ENCODE peak calls at places on chromosomes 7 and 10, in five cellular contexts. W is GM23248, E is SK-N-SH, D is neural progenitor cell, Z is HCT116. B is an unnamed sample. For H3K9me3, the result is how much of the 10 kb centered on the place peaks cover.

GRCh38 chr7:91164948-91165845 is 99.0 kb upstream of the FZD1 start:
- DNase-seq in W (peak), E (no peak), D (no peak), Z (no peak), B (peak)

GRCh38 chr7:44748948-44749731 is 493 bp downstream of the ZMIZ2 start:
- DNase-seq in W (peak), E (peak), D (peak), Z (no peak), B (no peak)

GRCh38 chr10:131843881-131844284 is 56.9 kb upstream of the PPP2R2D start:
- DNase-seq in W (no peak), E (no peak), D (no peak), Z (no peak), B (no peak)

GRCh38 chr10:22630229-22631174 is 83.9 kb downstream of the PIP4K2A start:
- DNase-seq in W (peak), E (no peak), D (no peak), Z (no peak), B (no peak)

GRCh38 chr10:19874791-19875190 is 58.6 kb downstream of the PLXDC2 start:
- DNase-seq in W (no peak), E (no peak), D (no peak), Z (no peak), B (no peak)

GRCh38 chr10:103067484-103067883 is 125.6 kb downstream of the NT5C2 start:
- DNase-seq in W (no peak), E (no peak), D (no peak), Z (no peak), B (no peak)

GRCh38 chr7:27179503-27180430 is 5.3 kb downstream of the HOXA11 start:
- DNase-seq in W (peak), E (peak), D (peak), Z (no peak), B (peak)

GRCh38 chr10:92407305-92408016 is 116.5 kb downstream of the MARCHF5 start:
- DNase-seq in W (no peak), E (no peak), D (peak), Z (no peak), B (peak)

GRCh38 chr10:35447693-35448407 is 111.5 kb downstream of the CCNY start:
- DNase-seq in W (peak), E (peak), D (peak), Z (peak), B (peak)

GRCh38 chr10:6351540-6351939 is 148.8 kb downstream of the PFKFB3 start:
- DNase-seq in W (no peak), E (no peak), D (no peak), Z (no peak), B (no peak)

GRCh38 chr7:74221713-74222112 is 11.9 kb downstream of the LAT2 start:
- DNase-seq in W (no peak), E (no peak), D (no peak), Z (no peak), B (no peak)

GRCh38 chr10:78432582-78432981 is 398.9 kb downstream of the RPS24 start:
- DNase-seq in W (no peak), E (no peak), D (peak), Z (no peak), B (peak)

GRCh38 chr7:139897422-139898085 is 68.5 kb downstream of the TBXAS1 start:
- DNase-seq in W (peak), E (no peak), D (no peak), Z (no peak), B (no peak)

GRCh38 chr7:139899328-139900020 is 70.4 kb downstream of the TBXAS1 start:
- DNase-seq in W (no peak), E (no peak), D (no peak), Z (no peak), B (no peak)

GRCh38 chr7:139896288-139896687 is 67.2 kb downstream of the TBXAS1 start:
- DNase-seq in W (no peak), E (no peak), D (no peak), Z (no peak), B (no peak)

GRCh38 chr7:139895141-139895829 is 66.2 kb downstream of the TBXAS1 start:
- DNase-seq in W (no peak), E (no peak), D (no peak), Z (no peak), B (no peak)

GRCh38 chr7:139896831-139897230 is 67.8 kb downstream of the TBXAS1 start:
- DNase-seq in W (no peak), E (no peak), D (no peak), Z (no peak), B (no peak)
- H2AFZ ChIP-seq in W (no peak), E (no peak), D (no peak), Z (no peak), B (no peak)

GRCh38 chr10:51077507-51077906 is 3.2 kb downstream of the PRKG1 start:
- DNase-seq in W (no peak), E (no peak), D (no peak), Z (no peak), B (peak)

GRCh38 chr10:51074238-51075028 is at the start of gene PRKG1:
- DNase-seq in W (peak), E (peak), D (peak), Z (no peak), B (peak)

GRCh38 chr10:51073461-51074237 is 638 bp upstream of the PRKG1 start:
- DNase-seq in W (peak), E (peak), D (no peak), Z (no peak), B (peak)

GRCh38 chr10:51075802-51076201 is 1.5 kb downstream of the PRKG1 start:
- DNase-seq in W (no peak), E (no peak), D (no peak), Z (no peak), B (no peak)

DNA sequence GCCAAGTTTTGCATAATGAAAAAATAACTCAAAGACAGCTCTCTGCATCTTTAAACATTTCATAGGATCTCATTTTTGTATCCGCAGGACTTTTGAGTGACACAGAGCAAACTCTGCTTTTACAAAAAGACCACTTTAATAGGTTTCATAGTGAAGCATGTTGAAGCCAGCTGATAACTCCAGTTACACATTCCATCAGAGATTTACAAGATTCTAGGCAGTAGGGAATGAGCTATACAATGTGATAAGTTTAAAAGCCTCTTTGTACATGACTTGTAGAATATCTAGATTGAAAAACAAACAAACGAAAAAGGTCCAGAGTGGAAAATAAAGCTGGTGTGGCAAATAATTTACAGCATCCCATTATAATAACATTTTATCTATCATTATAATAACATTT is 2.2 kb downstream of the PRKG1 start:
- DNase-seq in W (no peak), E (no peak), D (peak), Z (no peak), B (no peak)
- TF ChIP-seq EZH2phosphoT487 in W (no peak), E (no peak), D (no peak), Z (no peak), B (no peak)

GRCh38 chr7:139850906-139851305 is 21.8 kb downstream of the TBXAS1 start:
- DNase-seq in W (no peak), E (no peak), D (no peak), Z (no peak), B (no peak)
- H3K9me3 ChIP-seq in W (under half), E (under half), D (under half), Z (under half), B (under half)

GRCh38 chr10:71735709-71736569 is 16.4 kb upstream of the C10orf105 start:
- DNase-seq in W (no peak), E (no peak), D (no peak), Z (no peak), B (no peak)
- H2AFZ ChIP-seq in W (no peak), E (no peak), D (peak), Z (no peak), B (no peak)

GRCh38 chr7:88548399-88548798 is 211.1 kb upstream of the ZNF804B start:
- DNase-seq in W (no peak), E (no peak), D (no peak), Z (no peak), B (no peak)
- TF ChIP-seq EZH2phosphoT487 in W (no peak), E (no peak), D (no peak), Z (no peak), B (no peak)

DNA sequence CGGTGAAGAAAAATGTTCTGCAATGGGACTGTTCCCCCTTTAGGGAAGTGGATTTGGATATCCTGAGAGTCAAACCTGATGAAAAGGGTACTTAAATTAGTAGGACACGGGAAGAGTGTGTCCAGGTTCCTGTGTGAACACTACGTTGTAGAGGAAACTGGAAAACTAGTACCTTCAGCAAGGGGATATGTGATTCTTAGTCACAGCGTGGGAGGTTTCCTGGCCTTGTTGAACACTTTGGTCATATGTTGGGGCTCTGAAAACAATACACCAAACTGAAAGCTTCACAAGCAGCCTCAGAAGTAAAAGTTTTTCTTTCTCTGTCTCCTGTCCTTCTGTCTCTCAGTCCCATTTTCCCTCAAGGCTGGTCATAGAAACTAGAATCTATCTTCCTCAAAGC is 306.9 kb upstream of the GLI3 start:
- DNase-seq in W (peak), E (no peak), D (no peak), Z (no peak), B (no peak)
- H3K9me3 ChIP-seq in W (under half), E (under half), D (under half), Z (under half), B (under half)

GRCh38 chr7:155942226-155942950 is 130.1 kb upstream of the SHH start:
- DNase-seq in W (no peak), E (no peak), D (no peak), Z (no peak), B (no peak)
- H2AFZ ChIP-seq in W (no peak), E (no peak), D (no peak), Z (no peak), B (no peak)

GRCh38 chr10:124504711-124505110 is 43.1 kb downstream of the LHPP start:
- DNase-seq in W (no peak), E (no peak), D (no peak), Z (no peak), B (no peak)
- TF ChIP-seq EZH2phosphoT487 in W (no peak), E (no peak), D (no peak), Z (no peak), B (no peak)

DNA sequence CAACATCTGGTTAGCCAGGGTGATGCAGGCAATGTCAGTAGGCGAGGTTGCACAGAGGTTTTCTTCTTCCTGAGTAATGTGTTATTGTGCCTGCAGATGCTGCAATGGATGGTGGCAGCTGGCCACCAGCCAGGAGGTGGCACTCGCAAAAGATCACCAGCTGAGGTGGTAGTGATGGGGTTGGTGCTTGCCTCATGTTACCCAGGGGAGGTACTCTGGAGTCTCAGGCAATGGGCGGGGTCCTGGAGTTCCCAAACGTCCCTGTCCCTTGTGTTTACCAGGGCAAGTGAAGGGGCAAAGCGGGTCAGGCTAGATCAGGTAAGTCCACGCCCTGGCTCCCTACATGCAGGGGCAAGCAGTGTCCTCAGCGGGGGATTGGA is 21.1 kb downstream of the CLRN3 start:
- DNase-seq in W (no peak), E (no peak), D (no peak), Z (no peak), B (no peak)
- H3K9me3 ChIP-seq in W (under half), E (under half), D (under half), Z (under half), B (under half)

B was measured in PC-3.